ENCODE peak calls at places on chromosomes 3 and 15, in eight cellular contexts. F, Y, W, Z, X, L, E and B are unnamed samples.

GRCh38 chr3:42118762-42119361 is 27.7 kb downstream of the TRAK1 start:
- DNase-seq in F (peak), L (no peak), X (peak), Y (no peak), Z (peak), W (peak), E (no peak), B (peak)

GRCh38 chr3:146342971-146343370 is 92.1 kb upstream of the PLSCR4 start:
- DNase-seq in Y (no peak), X (no peak), W (no peak), L (no peak), Z (no peak), E (no peak), F (no peak), B (no peak)

GRCh38 chr3:9405756-9406155 is 8.3 kb downstream of the SETD5 start:
- DNase-seq in X (no peak), F (no peak), Z (no peak), Y (no peak), L (no peak), E (no peak), W (no peak), B (no peak)

GRCh38 chr3:42723146-42723683 is 20.6 kb upstream of the HHATL start:
- DNase-seq in E (no peak), Z (no peak), F (no peak), L (no peak), Y (no peak), X (no peak), W (no peak), B (no peak)

GRCh38 chr3:67804545-67804944 is 150.1 kb upstream of the SUCLG2 start:
- DNase-seq in W (no peak), E (no peak), L (no peak), Y (peak), X (no peak), Z (no peak), F (no peak), B (no peak)

GRCh38 chr3:174931969-174932368 is 72.8 kb downstream of the NAALADL2 start:
- DNase-seq in Y (no peak), E (no peak), X (no peak), Z (no peak), L (no peak), W (no peak), F (no peak), B (no peak)

GRCh38 chr15:36599824-36600365 is 20.5 kb downstream of the CDIN1 start:
- DNase-seq in Y (no peak), E (no peak), F (no peak), W (no peak), Z (no peak), L (no peak), X (no peak), B (no peak)

GRCh38 chr3:164451083-164451910 is 627.0 kb downstream of the SI start:
- DNase-seq in Z (no peak), F (no peak), W (no peak), Y (no peak), X (no peak), E (no peak), L (no peak), B (no peak)

GRCh38 chr3:14902719-14903118 is 44.7 kb upstream of the NR2C2 start:
- DNase-seq in W (no peak), E (peak), F (no peak), Z (no peak), Y (no peak), X (no peak), L (no peak), B (no peak)

GRCh38 chr15:70210538-70210937 is 112.8 kb upstream of the TLE3 start:
- DNase-seq in W (no peak), F (no peak), E (no peak), Y (no peak), L (no peak), X (no peak), Z (no peak), B (no peak)

GRCh38 chr3:43477600-43477999 is 144.2 kb downstream of the ANO10 start:
- DNase-seq in L (no peak), Z (no peak), X (no peak), F (peak), W (no peak), Y (no peak), E (no peak), B (no peak)

GRCh38 chr3:154247806-154248480 is 76.3 kb downstream of the DHX36 start:
- DNase-seq in L (no peak), X (no peak), Y (no peak), W (peak), Z (no peak), F (no peak), E (no peak), B (no peak)

GRCh38 chr3:53216723-53217122 is 39.1 kb downstream of the TKT start:
- DNase-seq in L (no peak), W (no peak), F (no peak), X (no peak), Y (no peak), Z (no peak), E (no peak), B (no peak)

GRCh38 chr15:79960502-79961217 is 10.3 kb downstream of the BCL2A1 start:
- DNase-seq in L (no peak), E (no peak), Z (no peak), Y (no peak), W (no peak), F (no peak), X (no peak), B (no peak)

GRCh38 chr15:101242160-101242998 is 9.5 kb downstream of the CHSY1 start:
- DNase-seq in Y (no peak), X (no peak), E (no peak), F (peak), W (no peak), L (no peak), Z (no peak), B (no peak)

GRCh38 chr3:30954431-30954830 is 60.0 kb upstream of the GADL1 start:
- DNase-seq in L (no peak), Z (no peak), Y (no peak), E (no peak), X (no peak), W (no peak), F (no peak), B (no peak)

GRCh38 chr3:1439395-1439794 is 346.6 kb downstream of the CNTN6 start:
- DNase-seq in Z (no peak), F (no peak), X (no peak), W (peak), E (no peak), Y (peak), L (no peak), B (no peak)

GRCh38 chr3:105594219-105594618 is 227.5 kb downstream of the ALCAM start:
- DNase-seq in X (no peak), L (no peak), Y (no peak), Z (no peak), W (no peak), F (no peak), E (no peak), B (no peak)

GRCh38 chr3:115381573-115381912 is 234.5 kb upstream of the ZBTB20 start:
- DNase-seq in E (no peak), X (no peak), Y (no peak), L (no peak), F (no peak), Z (no peak), W (no peak), B (no peak)

GRCh38 chr3:141878812-141879211 is 2.4 kb downstream of the ATP1B3 start:
- DNase-seq in Y (no peak), W (peak), L (no peak), F (no peak), Z (peak), E (no peak), X (no peak), B (no peak)

GRCh38 chr3:13563321-13563720 is 14.4 kb downstream of the FBLN2 start:
- DNase-seq in Z (no peak), Y (no peak), F (no peak), W (no peak), L (no peak), X (no peak), E (no peak), B (no peak)

GRCh38 chr15:28885630-28886430 is at the start of gene APBA2:
- DNase-seq in F (peak), X (no peak), L (no peak), Y (no peak), E (no peak), Z (no peak), W (no peak), B (peak)

GRCh38 chr3:105837143-105837740 is 31.6 kb downstream of the CBLB start:
- DNase-seq in Z (no peak), L (no peak), W (no peak), E (no peak), F (no peak), Y (no peak), X (no peak), B (no peak)

GRCh38 chr15:44532689-44533088 is 4.3 kb upstream of the EIF3J start:
- DNase-seq in L (no peak), Y (no peak), X (no peak), F (no peak), E (no peak), Z (no peak), W (no peak), B (peak)

GRCh38 chr3:186236357-186237020 is 125.5 kb downstream of the DGKG start:
- DNase-seq in F (no peak), Y (no peak), Z (no peak), W (no peak), L (no peak), X (no peak), E (no peak), B (no peak)

GRCh38 chr3:27576171-27576570 is 92.0 kb upstream of the SLC4A7 start:
- DNase-seq in Y (no peak), L (no peak), X (no peak), Z (no peak), E (no peak), F (no peak), W (no peak), B (no peak)